ENCODE peak calls at places on chromosome 21, in five cellular contexts. M, X, N, O and K are unnamed samples.

GRCh38 chr21:44496900-44497550 is 41.7 kb downstream of the LRRC3 start:
- DNase-seq in M (no peak), X (no peak), N (no peak), O (no peak), K (no peak)

GRCh38 chr21:46091118-46091517 is 6.8 kb upstream of the COL6A2 start:
- DNase-seq in M (no peak), X (no peak), N (no peak), O (no peak), K (no peak)

GRCh38 chr21:22993144-22993543 is 1994.9 kb downstream of the NCAM2 start:
- DNase-seq in M (no peak), X (no peak), N (no peak), O (no peak), K (no peak)

GRCh38 chr21:28159396-28159795 is 833.3 kb downstream of the LTN1 start:
- DNase-seq in M (no peak), X (no peak), N (no peak), O (no peak), K (no peak)

GRCh38 chr21:38114717-38115333 is 142.0 kb upstream of the KCNJ15 start:
- DNase-seq in M (no peak), X (no peak), N (no peak), O (no peak), K (no peak)

GRCh38 chr21:27423073-27423472 is 456.2 kb upstream of the ADAMTS5 start:
- DNase-seq in M (peak), X (peak), N (no peak), O (no peak), K (no peak)

GRCh38 chr21:34640858-34641257 is 25.9 kb upstream of the RCAN1 start:
- DNase-seq in M (peak), X (peak), N (no peak), O (no peak), K (no peak)

GRCh38 chr21:17673261-17674020 is 60.7 kb upstream of the BTG3 start:
- DNase-seq in M (peak), X (peak), N (no peak), O (no peak), K (no peak)

GRCh38 chr21:15517394-15517793 is 212.4 kb upstream of the USP25 start:
- DNase-seq in M (no peak), X (no peak), N (no peak), O (no peak), K (no peak)

GRCh38 chr21:15414057-15414456 is 315.7 kb upstream of the USP25 start:
- DNase-seq in M (no peak), X (peak), N (no peak), O (no peak), K (no peak)

GRCh38 chr21:32415999-32416398 is 3.5 kb downstream of the EVA1C start:
- DNase-seq in M (peak), X (no peak), N (no peak), O (no peak), K (no peak)

GRCh38 chr21:32415451-32415850 is 2.9 kb downstream of the EVA1C start:
- DNase-seq in M (no peak), X (no peak), N (no peak), O (no peak), K (no peak)

GRCh38 chr21:32412998-32413504 is 545 bp downstream of the EVA1C start:
- DNase-seq in M (peak), X (no peak), N (no peak), O (no peak), K (peak)

GRCh38 chr21:32413697-32414578 is 1.4 kb downstream of the EVA1C start:
- DNase-seq in M (peak), X (peak), N (no peak), O (no peak), K (no peak)

GRCh38 chr21:32414579-32415358 is 2.3 kb downstream of the EVA1C start:
- DNase-seq in M (peak), X (peak), N (no peak), O (no peak), K (no peak)
- TF ChIP-seq CTCF in M (peak), X (peak), N (no peak), O (peak), K (no peak)

DNA sequence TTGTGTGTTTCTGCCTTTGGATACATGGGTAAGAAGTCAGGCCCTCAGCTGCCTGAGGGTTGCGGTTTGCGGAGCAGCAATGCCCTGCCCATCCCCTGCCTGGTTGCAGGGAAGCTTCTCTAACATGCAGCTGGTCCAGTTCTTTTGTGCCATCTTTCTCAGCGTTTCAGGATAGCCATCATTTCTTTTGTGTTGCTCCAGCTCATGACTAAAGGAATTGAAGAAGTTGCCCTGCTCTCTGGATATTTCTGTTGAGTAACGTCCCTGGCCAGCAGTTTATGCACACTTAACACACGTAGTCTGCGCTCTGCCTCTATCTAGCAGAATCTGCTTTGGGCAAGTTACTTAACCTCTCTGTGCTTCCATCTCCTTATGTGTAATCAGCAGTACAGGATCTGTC is 62.1 kb downstream of the DOP1B start:
- DNase-seq in M (no peak), X (no peak), N (no peak), O (no peak), K (no peak)
- TF ChIP-seq CTCF in M (no peak), X (no peak), N (no peak), O (no peak), K (no peak)

GRCh38 chr21:43211085-43212071 is 42.6 kb downstream of the CRYAA start:
- DNase-seq in M (no peak), X (no peak), N (no peak), O (peak), K (peak)
- TF ChIP-seq CTCF in M (peak), X (no peak), N (no peak), O (peak), K (peak)

GRCh38 chr21:31983120-31983519 is 110.3 kb downstream of the HUNK start:
- DNase-seq in M (no peak), X (no peak), N (no peak), O (no peak), K (no peak)

GRCh38 chr21:31988492-31989285 is 115.9 kb downstream of the HUNK start:
- DNase-seq in M (no peak), X (peak), N (no peak), O (no peak), K (no peak)

GRCh38 chr21:31987696-31988095 is 114.9 kb downstream of the HUNK start:
- DNase-seq in M (no peak), X (no peak), N (no peak), O (no peak), K (no peak)

GRCh38 chr21:31985398-31985797 is 112.6 kb downstream of the HUNK start:
- DNase-seq in M (no peak), X (no peak), N (no peak), O (no peak), K (no peak)

DNA sequence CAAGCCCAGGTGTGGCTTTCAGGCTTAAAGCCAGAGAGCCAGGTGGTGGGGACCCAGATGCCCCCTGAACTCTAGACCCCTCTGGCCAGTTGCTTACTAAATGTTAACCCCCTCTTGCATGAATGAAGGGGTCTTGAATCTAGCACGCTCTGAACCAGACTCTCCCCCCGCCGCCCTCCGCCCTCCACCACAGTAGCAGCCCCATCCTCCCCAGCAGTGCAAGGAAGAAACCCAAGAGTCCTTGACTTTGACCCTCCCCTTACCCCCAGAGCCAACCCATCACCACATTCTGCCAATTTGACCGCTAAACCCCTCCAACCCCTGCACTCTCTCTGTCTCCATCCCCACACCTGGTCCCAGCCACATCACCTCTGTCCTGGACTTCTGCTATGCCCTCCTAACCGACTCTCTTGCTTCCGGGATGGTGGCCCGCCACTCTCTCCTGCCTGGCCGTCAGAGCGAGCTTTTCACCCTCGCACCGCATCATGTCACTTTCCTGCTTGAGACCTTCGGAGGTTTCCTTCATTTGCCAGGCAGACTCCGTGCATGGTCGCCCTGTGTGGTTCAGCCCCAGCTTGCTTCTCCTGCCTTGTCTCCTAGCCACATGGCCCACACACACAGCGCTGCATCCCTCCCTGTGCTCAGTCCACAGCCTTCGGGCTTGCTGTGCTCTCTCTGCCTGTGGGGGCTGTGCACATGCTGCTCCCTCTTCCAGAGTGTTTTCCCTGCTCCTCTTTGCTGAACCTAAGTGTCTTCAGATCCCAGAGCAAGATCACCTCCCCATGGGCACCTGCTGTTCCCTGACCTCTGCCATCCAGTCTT is 113.4 kb downstream of the HUNK start:
- DNase-seq in M (no peak), X (no peak), N (no peak), O (no peak), K (no peak)
- TF ChIP-seq CTCF in M (no peak), X (no peak), N (no peak), O (no peak), K (no peak)

DNA sequence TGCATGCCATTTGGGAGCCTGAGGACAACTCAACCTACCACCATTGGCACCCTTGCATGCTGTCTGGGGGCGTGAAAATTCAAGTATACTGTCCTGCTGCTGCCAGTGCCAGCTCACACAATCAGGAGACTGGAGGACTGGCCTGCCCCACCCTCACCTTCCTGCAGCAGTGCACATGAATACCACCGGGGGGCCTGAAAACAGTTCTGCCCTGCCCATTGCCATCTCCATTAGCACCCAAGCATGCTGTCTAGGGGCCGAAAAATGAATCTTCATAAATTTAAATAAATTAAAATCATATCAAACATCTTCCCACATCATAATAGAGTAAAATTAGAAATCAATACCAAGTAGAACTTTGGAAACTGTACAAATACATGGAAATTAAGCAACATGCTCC is 322.1 kb upstream of the TMPRSS15 start:
- DNase-seq in M (no peak), X (no peak), N (no peak), O (peak), K (no peak)
- TF ChIP-seq CTCF in M (no peak), X (no peak), N (no peak), O (peak), K (no peak)

DNA sequence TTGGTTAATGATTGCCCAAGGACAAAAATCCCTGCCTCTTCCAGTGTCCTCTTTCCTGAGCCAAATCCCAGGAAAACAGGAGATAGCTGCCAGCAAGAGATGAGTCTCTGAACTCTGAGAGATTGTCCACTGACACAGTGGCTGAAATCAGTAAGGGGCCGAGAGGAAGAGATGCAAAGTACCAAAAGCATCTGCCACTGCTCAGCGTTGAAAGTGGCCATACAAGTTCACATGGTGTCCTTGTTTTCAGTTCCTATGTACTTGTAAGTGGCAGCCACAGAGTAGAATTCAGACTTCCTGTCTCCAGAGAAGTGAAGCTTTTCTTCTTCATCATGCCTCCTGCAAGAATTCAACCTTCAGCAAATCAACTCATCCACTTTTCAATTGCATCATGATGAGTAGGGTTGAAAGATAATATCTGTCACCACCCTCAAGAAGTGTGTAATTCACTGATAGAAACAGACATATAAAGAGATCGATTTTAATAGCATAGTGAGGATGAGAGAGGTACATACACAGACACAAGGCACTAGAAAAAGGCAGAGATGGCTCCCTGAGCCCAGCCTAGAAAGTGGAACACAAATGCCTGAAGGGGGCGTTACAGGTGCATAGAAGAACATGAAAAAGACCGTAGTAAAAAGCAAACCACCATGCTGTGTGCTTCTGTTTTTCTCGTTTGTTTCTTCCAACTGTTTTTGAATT is 185.8 kb downstream of the MRPL39 start:
- DNase-seq in M (peak), X (peak), N (no peak), O (peak), K (peak)
- TF ChIP-seq CTCF in M (peak), X (peak), N (peak), O (peak), K (peak)